ENCODE peak calls at places on chromosomes 12 and 14, in six cellular contexts. A is uterus; X is HCT116; D is AG04450; G is left lung; H is CD4-positive, alpha-beta memory T cell. P is an unnamed sample.

GRCh38 chr14:59582845-59583509 is 6.4 kb upstream of the CCDC175 start:
- DNase-seq in H (no peak), X (no peak), D (no peak), A (no peak), G (peak; percentile 34), P (no peak)

GRCh38 chr12:15253990-15254389 is 32.8 kb upstream of the RERG start:
- DNase-seq in A (no peak), G (no peak), D (no peak), X (no peak), H (peak; percentile 40), P (no peak)

GRCh38 chr12:56678852-56679251 is 9.2 kb downstream of the PTGES3 start:
- DNase-seq in H (no peak), X (no peak), G (peak; percentile 10), D (no peak), A (no peak), P (no peak)

GRCh38 chr12:96882862-96883261 is 24.2 kb upstream of the NEDD1 start:
- DNase-seq in G (no peak), X (no peak), H (no peak), A (no peak), D (peak; percentile 64), P (no peak)

GRCh38 chr14:54147285-54147684 is 190.7 kb upstream of the BMP4 start:
- DNase-seq in G (no peak), D (no peak), X (no peak), A (no peak), H (no peak), P (peak; percentile 8)

GRCh38 chr12:27751386-27752047 is 28.5 kb upstream of the KLHL42 start:
- DNase-seq in A (no peak), G (no peak), X (peak; percentile 77), H (no peak), D (no peak), P (peak; percentile 14)

GRCh38 chr12:121638298-121639202 is 12.2 kb downstream of the ORAI1 start:
- DNase-seq in H (no peak), A (no peak), D (no peak), X (no peak), G (no peak), P (no peak)

GRCh38 chr14:69325646-69326265 is 65.8 kb downstream of the GALNT16 start:
- DNase-seq in D (no peak), A (peak; percentile 7), X (no peak), H (no peak), G (no peak), P (no peak)

GRCh38 chr12:77724367-77724957 is 106.2 kb upstream of the NAV3 start:
- DNase-seq in A (no peak), X (peak; percentile 47), D (peak; percentile 10), G (no peak), H (no peak), P (no peak)

GRCh38 chr12:128797119-128798118 is 26.3 kb downstream of the SLC15A4 start:
- DNase-seq in G (no peak), H (no peak), X (no peak), D (peak; percentile 15), A (no peak), P (no peak)

GRCh38 chr12:75611041-75611440 is 99.6 kb upstream of the KRR1 start:
- DNase-seq in D (no peak), X (no peak), H (no peak), A (no peak), G (no peak), P (no peak)

GRCh38 chr12:124422570-124423523 is 128.0 kb downstream of the RFLNA start:
- DNase-seq in D (peak; percentile 84), X (peak; percentile 84), G (peak; percentile 86), H (no peak), A (peak; percentile 96), P (peak; percentile 93)

GRCh38 chr14:100554082-100554677 is 33.0 kb downstream of the BEGAIN start:
- DNase-seq in A (peak; percentile 72), G (no peak), D (no peak), H (no peak), X (no peak), P (no peak)
- H3K27ac ChIP-seq in A (peak overlapping the region; percentile 48), G (no peak overlapping the region), D (no peak overlapping the region), H (no peak overlapping the region), X (peak overlapping the region; percentile 5), P (no peak overlapping the region)

GRCh38 chr12:2691001-2691339 is 103.8 kb upstream of the FKBP4 start:
- DNase-seq in H (peak; percentile 70), X (no peak), G (no peak), A (no peak), D (no peak), P (peak; percentile 27)

GRCh38 chr12:2693204-2693860 is 101.4 kb upstream of the FKBP4 start:
- DNase-seq in X (peak; percentile 8), D (no peak), G (no peak), H (no peak), A (no peak), P (no peak)

GRCh38 chr12:2691340-2692111 is 103.2 kb upstream of the FKBP4 start:
- DNase-seq in H (peak; percentile 68), A (no peak), X (peak; percentile 4), D (no peak), G (no peak), P (no peak)

GRCh38 chr12:2690348-2691000 is 104.3 kb upstream of the FKBP4 start:
- DNase-seq in G (no peak), D (no peak), X (no peak), H (no peak), A (no peak), P (no peak)

DNA sequence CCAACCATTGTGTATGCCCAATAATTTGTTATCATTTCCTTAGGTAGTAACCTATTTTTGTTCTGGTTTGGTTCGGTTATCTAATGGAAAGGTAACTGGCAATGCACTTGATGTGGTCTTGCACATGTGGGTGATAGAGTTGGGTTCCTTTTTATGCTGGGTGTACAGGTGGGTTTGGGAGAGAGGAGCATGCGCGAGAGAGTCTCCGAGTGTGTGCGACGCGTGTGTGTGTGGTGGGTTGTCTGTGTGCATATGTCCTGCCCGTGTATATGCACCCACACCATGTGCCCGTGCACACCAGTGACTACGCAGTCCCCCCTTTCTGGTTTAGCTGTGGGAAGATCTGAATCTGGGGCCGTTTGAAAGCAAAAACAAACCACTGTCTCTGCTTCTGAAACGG is 102.6 kb upstream of the FKBP4 start:
- DNase-seq in G (no peak), D (no peak), A (no peak), H (no peak), X (no peak), P (no peak)
- H3K4me3 ChIP-seq in G (peak overlapping the region; percentile 47), D (no peak overlapping the region), A (no peak overlapping the region), H (peak overlapping the region; percentile 73), X (peak overlapping the region; percentile 48), P (no peak overlapping the region)

DNA sequence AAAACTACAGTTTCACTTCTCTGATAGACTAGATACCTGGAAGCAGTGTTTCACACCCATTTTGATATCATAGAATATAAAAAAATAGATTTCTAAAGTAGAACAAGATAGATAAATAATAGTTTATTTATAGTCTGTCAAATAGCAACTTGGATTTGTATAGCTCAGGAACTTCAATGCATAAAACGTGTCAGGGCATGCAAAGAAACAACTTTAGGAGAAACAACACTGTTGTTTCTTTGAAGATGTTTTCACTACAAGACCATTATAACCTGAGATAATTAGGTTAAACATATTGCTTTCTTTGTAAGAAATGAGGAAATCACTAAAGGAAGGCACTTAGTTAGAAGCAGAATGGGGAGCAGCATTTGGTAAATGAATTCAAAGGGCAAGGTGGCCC is 7.4 kb downstream of the CLECL1 start:
- DNase-seq in A (no peak), H (no peak), D (no peak), X (no peak), G (no peak), P (no peak)
- H3K27ac ChIP-seq in A (no peak overlapping the region), H (no peak overlapping the region), D (no peak overlapping the region), X (no peak overlapping the region), G (no peak overlapping the region), P (no peak overlapping the region)

GRCh38 chr12:51863921-51864700 is 15.6 kb upstream of the FIGNL2 start:
- DNase-seq in H (no peak), A (no peak), D (no peak), G (no peak), X (no peak), P (no peak)
- H3K4me3 ChIP-seq in H (no peak overlapping the region), A (no peak overlapping the region), D (peak overlapping the region; percentile 43), G (peak overlapping the region; percentile 26), X (no peak overlapping the region), P (no peak overlapping the region)

DNA sequence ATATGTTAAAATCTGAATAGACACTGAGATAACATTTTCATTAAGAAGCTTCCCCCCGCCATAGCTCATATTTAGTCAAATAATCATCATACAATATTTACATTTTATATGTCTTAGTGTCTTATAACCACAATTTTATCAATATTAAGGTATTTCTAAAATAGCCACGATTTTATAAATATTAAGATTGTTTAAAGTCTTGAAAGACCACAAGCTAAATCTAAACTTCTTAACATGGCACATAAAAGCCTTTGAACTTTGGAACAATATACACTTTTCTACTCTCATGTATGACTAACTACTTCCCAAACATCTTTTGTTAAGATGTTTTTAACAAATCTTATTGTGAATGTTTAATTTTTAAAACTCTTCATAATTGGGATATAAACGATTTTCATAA is 6.5 kb downstream of the USP44 start:
- DNase-seq in D (no peak), X (no peak), A (no peak), G (no peak), H (no peak), P (no peak)
- H3K27ac ChIP-seq in D (no peak overlapping the region), X (no peak overlapping the region), A (no peak overlapping the region), G (no peak overlapping the region), H (no peak overlapping the region), P (no peak overlapping the region)

DNA sequence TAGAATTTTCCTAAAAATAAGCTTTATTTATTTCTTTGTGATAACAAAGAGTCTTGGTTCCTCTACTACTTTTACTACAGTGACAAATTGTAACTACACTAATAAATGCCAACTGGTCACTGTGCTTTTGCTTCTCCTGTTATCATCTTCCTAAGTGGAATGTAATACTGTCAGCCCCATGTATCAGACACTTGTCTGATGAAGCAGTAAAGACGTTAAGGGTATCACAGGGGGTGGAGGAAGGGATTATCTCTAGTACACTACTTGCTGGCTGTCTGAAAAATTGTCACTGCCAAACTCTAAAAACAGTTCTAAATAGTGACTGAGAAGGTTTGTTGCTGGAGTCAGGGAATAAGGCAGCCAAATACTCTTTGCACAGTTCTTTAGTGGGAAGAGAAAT is 11.3 kb downstream of the ASB8 start:
- DNase-seq in A (no peak), G (no peak), H (no peak), D (no peak), X (no peak), P (no peak)
- H3K4me3 ChIP-seq in A (no peak overlapping the region), G (no peak overlapping the region), H (no peak overlapping the region), D (no peak overlapping the region), X (no peak overlapping the region), P (no peak overlapping the region)

DNA sequence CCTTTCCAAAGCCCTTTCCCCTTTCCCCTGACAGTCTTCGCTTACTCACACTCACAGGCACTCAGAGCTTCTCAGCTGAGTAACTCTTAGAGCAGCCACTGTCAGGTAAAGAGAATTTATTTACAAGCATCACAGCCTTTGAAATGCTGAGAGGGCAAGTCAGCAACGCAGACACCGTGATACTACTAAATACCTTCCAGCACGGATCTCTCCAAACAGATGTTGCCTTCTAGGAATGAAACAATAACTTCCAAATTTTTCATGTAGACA is 167.8 kb downstream of the FOXN3 start:
- DNase-seq in H (no peak), A (no peak), G (no peak), D (no peak), X (no peak), P (peak; percentile 36)
- H3K27ac ChIP-seq in H (no peak overlapping the region), A (no peak overlapping the region), G (no peak overlapping the region), D (no peak overlapping the region), X (no peak overlapping the region), P (peak overlapping the region; percentile 73)